ENCODE peak calls at places on chromosomes 7 and 10, in ten cellular contexts. Z is cardiac muscle cell, M is ovary, P is WTC11, N is heart left ventricle, X is DND-41, E is neural progenitor cell, R is AG09309, W is upper lobe of left lung, V is astrocyte. U is an unnamed sample.

GRCh38 chr10:35421553-35422178 is 85.4 kb downstream of the CCNY start:
- DNase-seq in M (peak), P (no peak), E (no peak), Z (peak), R (no peak), V (peak), N (no peak), W (no peak), X (no peak), U (peak)

GRCh38 chr7:132666076-132666775 is 90.0 kb upstream of the PLXNA4 start:
- DNase-seq in E (no peak), X (peak), N (no peak), W (no peak), P (no peak), R (no peak), Z (peak), M (no peak), V (no peak), U (peak)

GRCh38 chr10:60230892-60231291 is 158.8 kb downstream of the ANK3 start:
- DNase-seq in Z (peak), W (no peak), E (no peak), P (no peak), X (no peak), N (no peak), M (no peak), V (peak), R (no peak), U (peak)

GRCh38 chr10:71028066-71028465 is 139.7 kb upstream of the PCBD1 start:
- DNase-seq in P (no peak), M (no peak), X (no peak), W (no peak), V (no peak), Z (no peak), R (no peak), N (no peak), E (no peak), U (no peak)

GRCh38 chr7:92880212-92881090 is 44.1 kb upstream of the CDK6 start:
- DNase-seq in P (peak), V (no peak), Z (peak), X (no peak), M (no peak), N (no peak), R (no peak), W (no peak), E (peak), U (peak)

GRCh38 chr7:69764071-69764470 is 165.8 kb downstream of the AUTS2 start:
- DNase-seq in N (no peak), V (no peak), Z (no peak), E (no peak), X (no peak), M (no peak), P (no peak), W (no peak), R (no peak), U (no peak)

GRCh38 chr7:33039257-33039904 is 23.2 kb downstream of the NT5C3A start:
- DNase-seq in X (no peak), V (no peak), E (no peak), Z (peak), R (no peak), N (no peak), W (no peak), P (no peak), M (no peak), U (peak)

GRCh38 chr7:121046893-121047468 is 58.5 kb downstream of the CPED1 start:
- DNase-seq in V (no peak), E (no peak), N (no peak), W (no peak), X (no peak), R (no peak), M (no peak), P (no peak), Z (peak), U (no peak)

GRCh38 chr10:95423327-95424005 is 132.7 kb upstream of the PDLIM1 start:
- DNase-seq in M (no peak), E (no peak), R (no peak), X (no peak), P (no peak), Z (no peak), V (no peak), W (peak), N (no peak), U (no peak)

GRCh38 chr10:126375926-126376554 is 12.2 kb downstream of the ADAM12 start:
- DNase-seq in W (no peak), P (no peak), M (no peak), X (no peak), V (no peak), E (no peak), N (no peak), Z (no peak), R (no peak), U (no peak)

GRCh38 chr7:31160956-31161355 is 108.8 kb downstream of the ADCYAP1R1 start:
- DNase-seq in M (no peak), Z (no peak), W (no peak), R (no peak), P (no peak), V (no peak), N (no peak), E (no peak), X (no peak), U (no peak)

GRCh38 chr10:131556061-131556896 is 244.8 kb upstream of the TCERG1L start:
- DNase-seq in X (no peak), P (no peak), W (no peak), N (no peak), Z (no peak), M (no peak), V (no peak), E (no peak), R (no peak), U (no peak)

GRCh38 chr10:92850186-92850585 is 1.9 kb downstream of the EXOC6 start:
- DNase-seq in N (no peak), V (no peak), W (no peak), X (no peak), M (no peak), R (no peak), P (no peak), Z (no peak), E (no peak), U (no peak)

GRCh38 chr10:64708920-64709681 is 1187.9 kb downstream of the REEP3 start:
- DNase-seq in R (no peak), P (no peak), N (no peak), E (no peak), Z (no peak), X (no peak), M (no peak), W (no peak), V (no peak), U (no peak)

GRCh38 chr7:73329861-73330581 is 2.1 kb downstream of the FKBP6 start:
- DNase-seq in R (no peak), N (no peak), Z (peak), V (no peak), M (no peak), P (no peak), W (no peak), X (no peak), E (no peak), U (no peak)

GRCh38 chr10:43071881-43072650 is 4.8 kb upstream of the RET start:
- DNase-seq in X (no peak), P (no peak), E (no peak), Z (no peak), V (no peak), W (no peak), M (no peak), N (no peak), R (no peak), U (no peak)

GRCh38 chr7:543790-544527 is 24.3 kb upstream of the PDGFA start:
- DNase-seq in N (no peak), Z (no peak), V (no peak), X (no peak), P (no peak), M (no peak), E (no peak), W (no peak), R (no peak), U (no peak)

GRCh38 chr7:136971776-136972175 is 103.3 kb downstream of the CHRM2 start:
- DNase-seq in V (no peak), E (no peak), P (no peak), X (no peak), M (no peak), R (no peak), N (no peak), W (no peak), Z (no peak), U (no peak)

GRCh38 chr7:134643131-134643530 is 3.5 kb upstream of the BPGM start:
- DNase-seq in V (no peak), R (no peak), N (no peak), Z (no peak), E (no peak), X (no peak), W (peak), P (no peak), M (no peak), U (peak)

GRCh38 chr10:128064615-128065580 is 61.3 kb downstream of the MKI67 start:
- DNase-seq in E (no peak), V (peak), Z (peak), P (no peak), R (peak), M (no peak), W (peak), N (peak), X (peak), U (peak)

GRCh38 chr7:93046641-93047040 is 71.1 kb downstream of the SAMD9 start:
- DNase-seq in R (no peak), P (no peak), Z (no peak), X (no peak), N (no peak), E (no peak), M (no peak), W (no peak), V (no peak), U (no peak)

GRCh38 chr7:18458830-18459229 is 36.7 kb upstream of the HDAC9 start:
- DNase-seq in P (no peak), X (no peak), V (peak), N (no peak), W (peak), E (no peak), Z (peak), R (peak), M (no peak), U (peak)

GRCh38 chr10:13054844-13055243 is 45.1 kb upstream of the OPTN start:
- DNase-seq in N (no peak), R (no peak), E (no peak), Z (no peak), P (no peak), V (no peak), M (no peak), W (no peak), X (peak), U (no peak)

GRCh38 chr10:13051126-13051694 is 48.8 kb upstream of the OPTN start:
- DNase-seq in N (no peak), M (no peak), E (no peak), P (no peak), R (no peak), V (no peak), W (no peak), X (no peak), Z (no peak), U (no peak)

GRCh38 chr10:13053794-13054462 is 46.0 kb upstream of the OPTN start:
- DNase-seq in Z (no peak), W (no peak), N (no peak), M (no peak), P (peak), R (no peak), X (no peak), V (no peak), E (no peak), U (no peak)

GRCh38 chr10:13056461-13057077 is 43.4 kb upstream of the OPTN start:
- DNase-seq in P (no peak), R (no peak), N (no peak), E (peak), X (no peak), W (no peak), M (no peak), V (no peak), Z (peak), U (peak)
- TF ChIP-seq CTCF in P (no peak), R (peak), N (peak), E (peak), X (peak), W (no peak), M (peak), V (peak), Z (peak), U (peak)

DNA sequence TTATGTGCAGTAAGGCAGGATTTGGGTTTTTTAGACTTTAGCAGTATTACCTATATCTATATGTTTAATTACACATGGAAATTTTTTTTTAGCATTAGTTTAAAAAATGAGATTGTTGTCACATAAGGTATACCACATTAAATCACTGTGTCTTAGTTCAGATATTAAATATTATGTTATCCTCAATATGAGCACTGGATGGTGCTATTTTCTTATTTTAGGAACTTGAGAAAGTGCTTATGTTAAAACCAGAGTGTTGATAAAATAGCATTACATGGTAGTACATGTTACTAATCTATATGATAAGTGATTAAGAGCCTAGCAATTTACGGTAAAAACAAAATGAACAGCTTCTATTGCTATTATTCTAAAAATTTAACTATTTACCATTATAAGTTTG is 28.8 kb downstream of the MIOS start:
- DNase-seq in E (no peak), P (no peak), N (no peak), R (peak), V (peak), W (no peak), Z (peak), X (no peak), M (no peak), U (peak)
- TF ChIP-seq CTCF in E (peak), P (no peak), N (peak), R (peak), V (peak), W (peak), Z (peak), X (peak), M (no peak), U (peak)

DNA sequence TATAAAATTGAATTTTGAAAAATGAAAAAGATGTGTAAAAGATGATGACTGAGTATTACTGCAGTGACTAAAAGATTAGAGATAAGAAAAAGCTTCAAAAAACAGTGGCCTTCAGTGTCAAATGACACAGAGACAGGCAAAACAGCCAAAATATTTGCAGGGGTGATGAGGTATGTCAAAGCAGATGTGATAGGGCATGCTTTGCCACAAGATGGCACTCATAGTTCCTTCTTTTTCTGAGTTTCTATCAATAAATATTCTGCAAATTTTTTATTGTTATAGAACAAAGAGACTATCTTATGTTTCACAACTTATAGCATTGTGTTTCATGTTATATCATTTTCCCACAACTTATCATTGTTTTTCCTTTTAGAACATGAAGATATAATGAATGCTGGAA is 344.1 kb upstream of the HPS1 start:
- DNase-seq in V (no peak), W (no peak), N (no peak), E (peak), R (no peak), M (no peak), P (no peak), Z (peak), X (no peak), U (no peak)
- TF ChIP-seq CTCF in V (peak), W (peak), N (no peak), E (peak), R (peak), M (no peak), P (no peak), Z (peak), X (peak), U (peak)

GRCh38 chr10:97185326-97186058 is at the start of gene SLIT1:
- DNase-seq in M (no peak), R (no peak), N (no peak), P (peak), Z (no peak), E (peak), W (no peak), V (no peak), X (peak), U (no peak)
- TF ChIP-seq CTCF in M (no peak), R (no peak), N (no peak), P (no peak), Z (no peak), E (peak), W (no peak), V (no peak), X (no peak), U (no peak)

DNA sequence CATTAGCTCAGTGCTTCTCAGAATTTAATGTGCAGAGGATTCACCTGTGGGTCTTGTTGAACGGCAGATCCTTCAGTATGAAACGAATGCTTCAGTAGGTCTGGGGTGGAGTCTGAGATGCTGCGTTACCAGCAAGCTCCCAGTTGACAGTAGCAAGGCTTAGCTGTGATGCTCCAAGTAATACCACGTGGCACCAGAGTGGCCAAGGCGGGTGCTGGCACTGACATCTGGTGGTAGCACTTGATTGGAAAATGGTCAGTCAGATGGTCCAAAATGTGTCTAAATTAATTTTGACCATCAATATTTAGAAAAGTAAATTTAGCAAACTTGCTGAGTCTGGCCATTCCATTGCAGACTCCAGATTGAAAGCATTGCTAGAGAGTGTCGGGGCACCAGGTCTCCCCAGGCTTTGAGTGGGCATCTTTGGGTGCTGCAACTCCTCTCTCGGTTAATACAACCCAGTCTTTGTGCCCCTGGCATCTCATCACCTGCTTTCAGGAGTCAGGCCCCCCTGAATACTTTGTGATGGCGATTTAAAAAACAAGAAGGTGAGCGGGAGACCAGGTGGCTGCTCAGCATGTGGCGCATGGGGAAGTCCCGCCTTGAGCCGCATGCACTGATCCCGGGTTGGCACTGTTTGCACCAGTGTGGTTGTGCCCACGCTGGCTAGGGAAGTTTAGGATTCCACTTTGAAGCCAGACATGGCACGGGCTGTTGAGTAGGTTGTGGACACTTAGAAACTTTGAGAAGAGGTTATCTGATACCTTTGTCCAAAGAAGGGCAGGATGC is 130.0 kb downstream of the NT5C2 start:
- DNase-seq in W (no peak), P (no peak), M (no peak), Z (no peak), N (no peak), X (no peak), V (no peak), R (no peak), E (no peak), U (no peak)
- TF ChIP-seq CTCF in W (no peak), P (no peak), M (no peak), Z (no peak), N (peak), X (no peak), V (no peak), R (peak), E (peak), U (peak)

U was measured in mammary epithelial cell.